ENCODE peak calls at places on chromosome 2, in nine cellular contexts. One of them, this sample, is unnamed.

GRCh38 chr2:43445248-43445647 is 150.6 kb downstream of the THADA start:
- DNase-seq in bronchial epithelial cell: no peak
- DNase-seq in GM12891: no peak
- DNase-seq in NCI-H2029: no peak
- DNase-seq in Peyer's patch: no peak
- DNase-seq in midbrain: no peak
- DNase-seq in GM12865: no peak
- DNase-seq in M059J: no peak
- DNase-seq in activated T-cell treated with anti-CD3 and anti-CD28 coated beads, Interleukin-2, amount 50 U/mL, for 4 hours: no peak
- DNase-seq in this sample: no peak

GRCh38 chr2:156430978-156431358 is 5.2 kb upstream of the GPD2 start:
- DNase-seq in activated T-cell treated with anti-CD3 and anti-CD28 coated beads, Interleukin-2, amount 50 U/mL, for 4 hours: no peak
- DNase-seq in bronchial epithelial cell: peak
- DNase-seq in GM12891: peak
- DNase-seq in Peyer's patch: no peak
- DNase-seq in NCI-H2029: peak
- DNase-seq in GM12865: peak
- DNase-seq in M059J: peak
- DNase-seq in midbrain: no peak
- DNase-seq in this sample: peak

GRCh38 chr2:203659650-203660049 is 46.8 kb upstream of the CD28 start:
- DNase-seq in midbrain: no peak
- DNase-seq in M059J: no peak
- DNase-seq in bronchial epithelial cell: no peak
- DNase-seq in Peyer's patch: no peak
- DNase-seq in GM12865: peak
- DNase-seq in activated T-cell treated with anti-CD3 and anti-CD28 coated beads, Interleukin-2, amount 50 U/mL, for 4 hours: no peak
- DNase-seq in GM12891: peak
- DNase-seq in NCI-H2029: no peak
- DNase-seq in this sample: no peak

GRCh38 chr2:64645014-64645418 is 8.7 kb downstream of the SERTAD2 start:
- DNase-seq in midbrain: no peak
- DNase-seq in Peyer's patch: no peak
- DNase-seq in NCI-H2029: peak
- DNase-seq in GM12865: peak
- DNase-seq in activated T-cell treated with anti-CD3 and anti-CD28 coated beads, Interleukin-2, amount 50 U/mL, for 4 hours: no peak
- DNase-seq in M059J: peak
- DNase-seq in GM12891: no peak
- DNase-seq in bronchial epithelial cell: peak
- DNase-seq in this sample: peak

GRCh38 chr2:45610281-45611019 is 617 bp downstream of the SRBD1 start:
- DNase-seq in activated T-cell treated with anti-CD3 and anti-CD28 coated beads, Interleukin-2, amount 50 U/mL, for 4 hours: peak
- DNase-seq in NCI-H2029: peak
- DNase-seq in M059J: peak
- DNase-seq in GM12865: peak
- DNase-seq in bronchial epithelial cell: peak
- DNase-seq in GM12891: no peak
- DNase-seq in midbrain: peak
- DNase-seq in Peyer's patch: peak
- DNase-seq in this sample: peak

GRCh38 chr2:147594038-147594437 is 250.8 kb upstream of the ACVR2A start:
- DNase-seq in bronchial epithelial cell: no peak
- DNase-seq in midbrain: no peak
- DNase-seq in Peyer's patch: no peak
- DNase-seq in NCI-H2029: no peak
- DNase-seq in M059J: no peak
- DNase-seq in GM12891: no peak
- DNase-seq in activated T-cell treated with anti-CD3 and anti-CD28 coated beads, Interleukin-2, amount 50 U/mL, for 4 hours: no peak
- DNase-seq in GM12865: no peak
- DNase-seq in this sample: no peak

GRCh38 chr2:172674034-172674967 is 61.3 kb upstream of the RAPGEF4 start:
- DNase-seq in M059J: no peak
- DNase-seq in midbrain: no peak
- DNase-seq in GM12865: no peak
- DNase-seq in activated T-cell treated with anti-CD3 and anti-CD28 coated beads, Interleukin-2, amount 50 U/mL, for 4 hours: peak
- DNase-seq in GM12891: peak
- DNase-seq in bronchial epithelial cell: no peak
- DNase-seq in Peyer's patch: no peak
- DNase-seq in NCI-H2029: no peak
- DNase-seq in this sample: no peak

GRCh38 chr2:192591617-192592016 is 396.9 kb upstream of the TMEFF2 start:
- DNase-seq in Peyer's patch: no peak
- DNase-seq in activated T-cell treated with anti-CD3 and anti-CD28 coated beads, Interleukin-2, amount 50 U/mL, for 4 hours: no peak
- DNase-seq in GM12865: no peak
- DNase-seq in midbrain: no peak
- DNase-seq in bronchial epithelial cell: no peak
- DNase-seq in NCI-H2029: no peak
- DNase-seq in M059J: no peak
- DNase-seq in GM12891: no peak
- DNase-seq in this sample: no peak

GRCh38 chr2:156191547-156191946 is 141.0 kb downstream of the NR4A2 start:
- DNase-seq in activated T-cell treated with anti-CD3 and anti-CD28 coated beads, Interleukin-2, amount 50 U/mL, for 4 hours: no peak
- DNase-seq in Peyer's patch: no peak
- DNase-seq in M059J: no peak
- DNase-seq in bronchial epithelial cell: peak
- DNase-seq in GM12891: no peak
- DNase-seq in midbrain: no peak
- DNase-seq in NCI-H2029: no peak
- DNase-seq in GM12865: no peak
- DNase-seq in this sample: peak

GRCh38 chr2:234952270-234953115 is 676 bp downstream of the SH3BP4 start:
- DNase-seq in NCI-H2029: no peak
- DNase-seq in GM12865: no peak
- DNase-seq in M059J: no peak
- DNase-seq in midbrain: peak
- DNase-seq in Peyer's patch: no peak
- DNase-seq in activated T-cell treated with anti-CD3 and anti-CD28 coated beads, Interleukin-2, amount 50 U/mL, for 4 hours: no peak
- DNase-seq in GM12891: no peak
- DNase-seq in bronchial epithelial cell: no peak
- DNase-seq in this sample: no peak

GRCh38 chr2:65749549-65749948 is 317.1 kb upstream of the SPRED2 start:
- DNase-seq in M059J: peak
- DNase-seq in bronchial epithelial cell: peak
- DNase-seq in GM12891: no peak
- DNase-seq in Peyer's patch: no peak
- DNase-seq in midbrain: no peak
- DNase-seq in activated T-cell treated with anti-CD3 and anti-CD28 coated beads, Interleukin-2, amount 50 U/mL, for 4 hours: no peak
- DNase-seq in NCI-H2029: no peak
- DNase-seq in GM12865: no peak
- DNase-seq in this sample: peak

GRCh38 chr2:84169871-84170270 is 289.2 kb downstream of the SUCLG1 start:
- DNase-seq in GM12865: no peak
- DNase-seq in NCI-H2029: no peak
- DNase-seq in bronchial epithelial cell: no peak
- DNase-seq in midbrain: no peak
- DNase-seq in M059J: no peak
- DNase-seq in Peyer's patch: no peak
- DNase-seq in GM12891: no peak
- DNase-seq in activated T-cell treated with anti-CD3 and anti-CD28 coated beads, Interleukin-2, amount 50 U/mL, for 4 hours: no peak
- DNase-seq in this sample: no peak

GRCh38 chr2:160308915-160309314 is 108.8 kb upstream of the ITGB6 start:
- DNase-seq in bronchial epithelial cell: peak
- DNase-seq in GM12865: no peak
- DNase-seq in midbrain: no peak
- DNase-seq in Peyer's patch: no peak
- DNase-seq in activated T-cell treated with anti-CD3 and anti-CD28 coated beads, Interleukin-2, amount 50 U/mL, for 4 hours: no peak
- DNase-seq in NCI-H2029: no peak
- DNase-seq in GM12891: no peak
- DNase-seq in M059J: peak
- DNase-seq in this sample: peak

GRCh38 chr2:46305177-46305576 is 8.0 kb downstream of the EPAS1 start:
- DNase-seq in activated T-cell treated with anti-CD3 and anti-CD28 coated beads, Interleukin-2, amount 50 U/mL, for 4 hours: no peak
- DNase-seq in bronchial epithelial cell: no peak
- DNase-seq in Peyer's patch: no peak
- DNase-seq in NCI-H2029: no peak
- DNase-seq in GM12891: no peak
- DNase-seq in GM12865: no peak
- DNase-seq in midbrain: no peak
- DNase-seq in M059J: no peak
- DNase-seq in this sample: peak

GRCh38 chr2:157777425-157777824 is 98.7 kb downstream of the ACVR1 start:
- DNase-seq in NCI-H2029: peak
- DNase-seq in GM12865: peak
- DNase-seq in M059J: peak
- DNase-seq in activated T-cell treated with anti-CD3 and anti-CD28 coated beads, Interleukin-2, amount 50 U/mL, for 4 hours: peak
- DNase-seq in bronchial epithelial cell: peak
- DNase-seq in GM12891: peak
- DNase-seq in Peyer's patch: no peak
- DNase-seq in midbrain: peak
- DNase-seq in this sample: peak

GRCh38 chr2:232296766-232297525 is 81.6 kb upstream of the ALPP start:
- DNase-seq in Peyer's patch: no peak
- DNase-seq in midbrain: no peak
- DNase-seq in GM12891: no peak
- DNase-seq in bronchial epithelial cell: peak
- DNase-seq in M059J: no peak
- DNase-seq in GM12865: no peak
- DNase-seq in activated T-cell treated with anti-CD3 and anti-CD28 coated beads, Interleukin-2, amount 50 U/mL, for 4 hours: no peak
- DNase-seq in NCI-H2029: no peak
- DNase-seq in this sample: peak

GRCh38 chr2:97769308-97769707 is 55.9 kb downstream of the ZAP70 start:
- DNase-seq in Peyer's patch: no peak
- DNase-seq in NCI-H2029: no peak
- DNase-seq in M059J: no peak
- DNase-seq in GM12891: no peak
- DNase-seq in activated T-cell treated with anti-CD3 and anti-CD28 coated beads, Interleukin-2, amount 50 U/mL, for 4 hours: no peak
- DNase-seq in GM12865: no peak
- DNase-seq in bronchial epithelial cell: no peak
- DNase-seq in midbrain: no peak
- DNase-seq in this sample: no peak

GRCh38 chr2:156826342-156826933 is 390.3 kb downstream of the GPD2 start:
- DNase-seq in bronchial epithelial cell: peak
- DNase-seq in NCI-H2029: no peak
- DNase-seq in M059J: peak
- DNase-seq in midbrain: no peak
- DNase-seq in GM12891: no peak
- DNase-seq in Peyer's patch: no peak
- DNase-seq in GM12865: no peak
- DNase-seq in activated T-cell treated with anti-CD3 and anti-CD28 coated beads, Interleukin-2, amount 50 U/mL, for 4 hours: no peak
- DNase-seq in this sample: peak

GRCh38 chr2:171908235-171908634 is 14.0 kb upstream of the HAT1 start:
- DNase-seq in bronchial epithelial cell: no peak
- DNase-seq in Peyer's patch: no peak
- DNase-seq in NCI-H2029: no peak
- DNase-seq in GM12891: no peak
- DNase-seq in midbrain: no peak
- DNase-seq in activated T-cell treated with anti-CD3 and anti-CD28 coated beads, Interleukin-2, amount 50 U/mL, for 4 hours: no peak
- DNase-seq in GM12865: no peak
- DNase-seq in M059J: no peak
- DNase-seq in this sample: no peak

This sample was measured in renal cortical epithelial cell.